ENCODE peak calls at places on chromosomes 13 and 19, in nine cellular contexts. One of them, this sample, is unnamed.

GRCh38 chr19:27765912-27766725 is 1446.8 kb downstream of the UQCRFS1 start:
- DNase-seq in NCI-H1436: no peak
- DNase-seq in midbrain: no peak
- DNase-seq in hippocampal formation: no peak
- DNase-seq in memory B cell: no peak
- DNase-seq in neural crest cell: no peak
- DNase-seq in HL-60: no peak
- DNase-seq in OCI-LY7: no peak
- DNase-seq in CD4-positive, alpha-beta T cell: no peak
- DNase-seq in this sample: no peak

GRCh38 chr13:48110930-48111721 is 16.2 kb upstream of the MED4 start:
- DNase-seq in NCI-H1436: no peak
- DNase-seq in OCI-LY7: no peak
- DNase-seq in HL-60: no peak
- DNase-seq in memory B cell: no peak
- DNase-seq in CD4-positive, alpha-beta T cell: no peak
- DNase-seq in neural crest cell: peak; percentile 13
- DNase-seq in hippocampal formation: no peak
- DNase-seq in midbrain: peak; percentile 15
- DNase-seq in this sample: no peak

GRCh38 chr19:9189538-9189937 is 10.8 kb downstream of the OR7D2 start:
- DNase-seq in neural crest cell: no peak
- DNase-seq in HL-60: no peak
- DNase-seq in NCI-H1436: no peak
- DNase-seq in CD4-positive, alpha-beta T cell: no peak
- DNase-seq in midbrain: no peak
- DNase-seq in hippocampal formation: no peak
- DNase-seq in memory B cell: no peak
- DNase-seq in OCI-LY7: no peak
- DNase-seq in this sample: no peak

GRCh38 chr13:39196957-39197644 is 158.8 kb downstream of the NHLRC3 start:
- DNase-seq in NCI-H1436: peak; percentile 65
- DNase-seq in hippocampal formation: no peak
- DNase-seq in neural crest cell: no peak
- DNase-seq in HL-60: no peak
- DNase-seq in midbrain: no peak
- DNase-seq in CD4-positive, alpha-beta T cell: no peak
- DNase-seq in memory B cell: no peak
- DNase-seq in OCI-LY7: no peak
- DNase-seq in this sample: no peak

GRCh38 chr13:81800433-81800832 is 1459.5 kb upstream of the SPRY2 start:
- DNase-seq in neural crest cell: no peak
- DNase-seq in CD4-positive, alpha-beta T cell: no peak
- DNase-seq in hippocampal formation: no peak
- DNase-seq in NCI-H1436: no peak
- DNase-seq in HL-60: no peak
- DNase-seq in midbrain: no peak
- DNase-seq in memory B cell: no peak
- DNase-seq in OCI-LY7: no peak
- DNase-seq in this sample: no peak

GRCh38 chr13:98541211-98541610 is 35.7 kb downstream of the STK24 start:
- DNase-seq in CD4-positive, alpha-beta T cell: no peak
- DNase-seq in memory B cell: no peak
- DNase-seq in NCI-H1436: no peak
- DNase-seq in midbrain: peak; percentile 15
- DNase-seq in OCI-LY7: no peak
- DNase-seq in hippocampal formation: no peak
- DNase-seq in HL-60: no peak
- DNase-seq in neural crest cell: no peak
- DNase-seq in this sample: no peak

GRCh38 chr13:89061821-89062220 is 1390.7 kb downstream of the SLITRK5 start:
- DNase-seq in CD4-positive, alpha-beta T cell: no peak
- DNase-seq in hippocampal formation: no peak
- DNase-seq in midbrain: peak; percentile 1
- DNase-seq in neural crest cell: no peak
- DNase-seq in NCI-H1436: peak; percentile 35
- DNase-seq in OCI-LY7: no peak
- DNase-seq in memory B cell: no peak
- DNase-seq in HL-60: no peak
- DNase-seq in this sample: no peak

GRCh38 chr13:80400834-80401450 is 60.0 kb upstream of the SPRY2 start:
- DNase-seq in NCI-H1436: no peak
- DNase-seq in hippocampal formation: no peak
- DNase-seq in neural crest cell: no peak
- DNase-seq in midbrain: no peak
- DNase-seq in OCI-LY7: no peak
- DNase-seq in memory B cell: no peak
- DNase-seq in CD4-positive, alpha-beta T cell: no peak
- DNase-seq in HL-60: no peak
- DNase-seq in this sample: no peak

GRCh38 chr19:28465317-28466086 is 747.4 kb downstream of the UQCRFS1 start:
- DNase-seq in NCI-H1436: no peak
- DNase-seq in CD4-positive, alpha-beta T cell: no peak
- DNase-seq in midbrain: no peak
- DNase-seq in OCI-LY7: peak; percentile 16
- DNase-seq in neural crest cell: no peak
- DNase-seq in memory B cell: no peak
- DNase-seq in HL-60: no peak
- DNase-seq in hippocampal formation: no peak
- DNase-seq in this sample: no peak

GRCh38 chr19:39402417-39403297 is 4.0 kb upstream of the ZFP36 start:
- DNase-seq in midbrain: peak; percentile 48
- DNase-seq in OCI-LY7: peak; percentile 91
- DNase-seq in hippocampal formation: peak; percentile 60
- DNase-seq in HL-60: peak; percentile 89
- DNase-seq in neural crest cell: peak; percentile 67
- DNase-seq in CD4-positive, alpha-beta T cell: peak; percentile 75
- DNase-seq in NCI-H1436: peak; percentile 39
- DNase-seq in memory B cell: peak; percentile 87
- DNase-seq in this sample: no peak

GRCh38 chr19:39471756-39472536 is 8.7 kb upstream of the TIMM50 start:
- DNase-seq in hippocampal formation: no peak
- DNase-seq in memory B cell: no peak
- DNase-seq in NCI-H1436: no peak
- DNase-seq in HL-60: no peak
- DNase-seq in midbrain: no peak
- DNase-seq in CD4-positive, alpha-beta T cell: no peak
- DNase-seq in OCI-LY7: no peak
- DNase-seq in neural crest cell: no peak
- DNase-seq in this sample: no peak

GRCh38 chr13:98571955-98572662 is 4.8 kb downstream of the STK24 start:
- DNase-seq in memory B cell: no peak
- DNase-seq in neural crest cell: no peak
- DNase-seq in NCI-H1436: no peak
- DNase-seq in OCI-LY7: peak; percentile 35
- DNase-seq in hippocampal formation: no peak
- DNase-seq in CD4-positive, alpha-beta T cell: no peak
- DNase-seq in midbrain: no peak
- DNase-seq in HL-60: no peak
- DNase-seq in this sample: no peak

GRCh38 chr19:54104998-54105715 is 2.5 kb downstream of the NDUFA3 start:
- DNase-seq in OCI-LY7: no peak
- DNase-seq in HL-60: no peak
- DNase-seq in neural crest cell: no peak
- DNase-seq in NCI-H1436: no peak
- DNase-seq in midbrain: no peak
- DNase-seq in memory B cell: no peak
- DNase-seq in hippocampal formation: no peak
- DNase-seq in CD4-positive, alpha-beta T cell: no peak
- DNase-seq in this sample: no peak

GRCh38 chr13:50124536-50125305 is 109.5 kb downstream of the KCNRG start:
- DNase-seq in midbrain: no peak
- DNase-seq in hippocampal formation: no peak
- DNase-seq in memory B cell: peak; percentile 92
- DNase-seq in OCI-LY7: peak; percentile 94
- DNase-seq in CD4-positive, alpha-beta T cell: peak; percentile 95
- DNase-seq in HL-60: peak; percentile 98
- DNase-seq in NCI-H1436: no peak
- DNase-seq in neural crest cell: peak; percentile 72
- DNase-seq in this sample: no peak

GRCh38 chr13:44698076-44698475 is 121.9 kb upstream of the TSC22D1 start:
- DNase-seq in memory B cell: no peak
- DNase-seq in midbrain: peak; percentile 52
- DNase-seq in CD4-positive, alpha-beta T cell: no peak
- DNase-seq in hippocampal formation: peak; percentile 29
- DNase-seq in neural crest cell: no peak
- DNase-seq in OCI-LY7: no peak
- DNase-seq in HL-60: no peak
- DNase-seq in NCI-H1436: no peak
- DNase-seq in this sample: no peak

This sample was measured in SIG-M5.